ENCODE peak calls at places on chromosomes 12 and 14, in five cellular contexts. C is H1, F is IMR-90, N is mesenchymal stem cell, O is trophoblast cell. Q is an unnamed sample. For H3K36me3, the result is how much of the 10 kb centered on the place peaks cover.

GRCh38 chr12:109154485-109155438 is 38.4 kb downstream of the ACACB start:
- DNase-seq in C (peak), F (peak), N (peak), O (peak), Q (peak)

GRCh38 chr12:46786774-46787173 is 39.0 kb downstream of the SLC38A4 start:
- DNase-seq in C (no peak), F (peak), N (peak), O (peak), Q (no peak)

GRCh38 chr12:15688202-15688736 is 100.9 kb downstream of the EPS8 start:
- DNase-seq in C (no peak), F (no peak), N (no peak), O (peak), Q (no peak)

GRCh38 chr12:130719263-130719892 is 3.3 kb upstream of the RIMBP2 start:
- DNase-seq in C (no peak), F (no peak), N (no peak), O (no peak), Q (no peak)

GRCh38 chr12:72271741-72272661 is at the start of gene TRHDE:
- DNase-seq in C (no peak), F (peak), N (peak), O (peak), Q (peak)

GRCh38 chr14:103928011-103928890 is at the start of gene TDRD9:
- DNase-seq in C (no peak), F (no peak), N (no peak), O (no peak), Q (no peak)

GRCh38 chr14:66284346-66284745 is 201.8 kb upstream of the CCDC196 start:
- DNase-seq in C (no peak), F (peak), N (no peak), O (peak), Q (no peak)

GRCh38 chr12:74689071-74689655 is 151.5 kb downstream of the ATXN7L3B start:
- DNase-seq in C (no peak), F (peak), N (peak), O (peak), Q (peak)

GRCh38 chr12:68521321-68521839 is 89.3 kb upstream of the RAP1B start:
- DNase-seq in C (no peak), F (peak), N (peak), O (no peak), Q (no peak)

GRCh38 chr12:82028772-82029171 is 269.6 kb upstream of the PPFIA2 start:
- DNase-seq in C (no peak), F (no peak), N (no peak), O (no peak), Q (no peak)

GRCh38 chr12:19236656-19237055 is 107.1 kb downstream of the PLEKHA5 start:
- DNase-seq in C (no peak), F (peak), N (peak), O (peak), Q (no peak)

GRCh38 chr14:95935228-95935822 is 58.7 kb downstream of the TUNAR start:
- DNase-seq in C (no peak), F (peak), N (peak), O (peak), Q (peak)

GRCh38 chr12:58774731-58775130 is 145.6 kb downstream of the LRIG3 start:
- DNase-seq in C (no peak), F (no peak), N (no peak), O (no peak), Q (no peak)

GRCh38 chr12:66004922-66005703 is 125.4 kb downstream of the LLPH start:
- DNase-seq in C (no peak), F (no peak), N (no peak), O (no peak), Q (no peak)

GRCh38 chr12:44154128-44154527 is 318.2 kb downstream of the TMEM117 start:
- DNase-seq in C (no peak), F (peak), N (no peak), O (no peak), Q (no peak)

GRCh38 chr12:68297929-68298328 is 34.2 kb downstream of the MDM1 start:
- DNase-seq in C (no peak), F (no peak), N (no peak), O (no peak), Q (no peak)

GRCh38 chr12:49296836-49297694 is 2.1 kb downstream of the PRPH start:
- DNase-seq in C (no peak), F (no peak), N (no peak), O (peak), Q (no peak)

GRCh38 chr14:106875503-106875902 is 1349.1 kb downstream of the TMEM121 start:
- DNase-seq in C (no peak), F (no peak), N (no peak), O (no peak), Q (no peak)

GRCh38 chr12:109888179-109889020 is 8.1 kb upstream of the GLTP start:
- DNase-seq in C (no peak), F (peak), N (peak), O (peak), Q (no peak)

GRCh38 chr12:95626854-95627253 is 75.6 kb upstream of the USP44 start:
- DNase-seq in C (no peak), F (no peak), N (no peak), O (no peak), Q (no peak)

GRCh38 chr12:107635139-107635538 is 50.5 kb upstream of the PWP1 start:
- DNase-seq in C (peak), F (peak), N (no peak), O (no peak), Q (no peak)

GRCh38 chr12:63846249-63846967 is 1.9 kb downstream of the SRGAP1 start:
- DNase-seq in C (no peak), F (no peak), N (no peak), O (no peak), Q (no peak)

DNA sequence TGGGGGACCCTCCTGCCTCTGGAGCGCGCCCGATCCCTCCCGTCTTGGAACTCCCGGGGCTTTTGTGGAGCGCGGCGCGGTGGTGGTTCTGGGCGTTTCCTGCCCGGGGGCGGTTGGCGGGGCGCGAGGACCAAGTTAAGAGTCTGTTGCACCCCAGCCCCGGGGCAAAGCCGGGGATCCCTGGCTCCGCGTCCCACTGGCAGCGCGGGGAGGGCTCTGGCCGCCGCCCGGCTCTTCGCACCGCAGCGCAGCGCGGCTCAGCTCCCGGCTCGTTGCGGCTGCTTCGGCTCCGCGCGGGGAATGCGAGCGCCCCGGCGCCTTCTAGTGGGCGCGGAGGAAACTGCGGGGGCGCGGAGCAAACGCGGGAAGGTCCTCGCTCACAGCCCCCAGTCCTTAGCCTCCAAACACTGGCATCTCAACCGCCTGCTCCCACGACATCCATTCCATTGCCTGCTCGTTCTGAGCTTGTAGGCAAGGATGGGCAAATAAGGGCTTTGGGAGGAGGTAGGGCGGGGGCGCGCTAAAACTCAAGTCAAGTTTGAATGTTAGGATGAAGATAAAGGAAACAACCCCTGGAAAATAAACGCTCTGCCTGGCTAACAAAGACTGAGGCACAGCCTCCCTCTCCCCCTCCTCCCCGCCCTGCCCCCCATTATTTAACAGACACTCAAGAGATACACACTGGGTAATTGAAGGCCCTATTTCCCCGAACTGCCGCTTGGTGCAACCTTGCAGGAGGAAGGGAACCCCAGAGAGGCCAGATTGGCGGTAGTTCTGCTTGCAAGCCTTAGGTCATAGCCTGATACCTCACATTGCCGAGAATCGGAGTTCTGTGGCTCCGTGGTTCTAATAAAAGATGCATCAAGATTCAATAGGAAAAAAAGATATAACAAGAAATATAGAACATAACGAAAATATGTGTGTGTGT is at the start of gene B4GALNT1:
- DNase-seq in C (no peak), F (peak), N (peak), O (peak), Q (peak)
- H3K18ac ChIP-seq in C (peak), F (no peak), N (no peak), O (peak), Q (peak)

GRCh38 chr12:106108187-106108816 is 30.5 kb downstream of the NUAK1 start:
- DNase-seq in C (peak), F (peak), N (peak), O (no peak), Q (no peak)
- H4K91ac ChIP-seq in C (peak), F (peak), N (no peak), O (peak), Q (no peak)

GRCh38 chr14:73125746-73126145 is 10.6 kb upstream of the PSEN1 start:
- DNase-seq in C (no peak), F (no peak), N (no peak), O (peak), Q (no peak)
- H3K36me3 ChIP-seq in C (under half), F (under half), N (under half), O (under half), Q (half or more)

GRCh38 chr12:11833174-11833895 is 183.9 kb downstream of the ETV6 start:
- DNase-seq in C (no peak), F (no peak), N (no peak), O (no peak), Q (no peak)

GRCh38 chr12:11836282-11836963 is 186.9 kb downstream of the ETV6 start:
- DNase-seq in C (no peak), F (no peak), N (peak), O (peak), Q (no peak)

GRCh38 chr12:11834925-11835324 is 185.5 kb downstream of the ETV6 start:
- DNase-seq in C (no peak), F (no peak), N (no peak), O (no peak), Q (no peak)

GRCh38 chr12:11832100-11832499 is 182.6 kb downstream of the ETV6 start:
- DNase-seq in C (no peak), F (no peak), N (no peak), O (no peak), Q (no peak)

GRCh38 chr12:11834104-11834812 is 184.8 kb downstream of the ETV6 start:
- DNase-seq in C (no peak), F (peak), N (peak), O (no peak), Q (no peak)
- H3K18ac ChIP-seq in C (no peak), F (no peak), N (no peak), O (no peak), Q (no peak)

GRCh38 chr12:98513379-98514318 is 1.7 kb upstream of the TMPO start:
- DNase-seq in C (no peak), F (no peak), N (no peak), O (no peak), Q (no peak)

GRCh38 chr12:98516184-98516873 is 939 bp downstream of the TMPO start:
- DNase-seq in C (no peak), F (peak), N (peak), O (peak), Q (peak)

GRCh38 chr12:98519257-98519907 is 4.0 kb downstream of the TMPO start:
- DNase-seq in C (no peak), F (no peak), N (no peak), O (no peak), Q (no peak)

GRCh38 chr12:98514984-98515367 is 414 bp upstream of the TMPO start:
- DNase-seq in C (no peak), F (no peak), N (no peak), O (no peak), Q (no peak)

DNA sequence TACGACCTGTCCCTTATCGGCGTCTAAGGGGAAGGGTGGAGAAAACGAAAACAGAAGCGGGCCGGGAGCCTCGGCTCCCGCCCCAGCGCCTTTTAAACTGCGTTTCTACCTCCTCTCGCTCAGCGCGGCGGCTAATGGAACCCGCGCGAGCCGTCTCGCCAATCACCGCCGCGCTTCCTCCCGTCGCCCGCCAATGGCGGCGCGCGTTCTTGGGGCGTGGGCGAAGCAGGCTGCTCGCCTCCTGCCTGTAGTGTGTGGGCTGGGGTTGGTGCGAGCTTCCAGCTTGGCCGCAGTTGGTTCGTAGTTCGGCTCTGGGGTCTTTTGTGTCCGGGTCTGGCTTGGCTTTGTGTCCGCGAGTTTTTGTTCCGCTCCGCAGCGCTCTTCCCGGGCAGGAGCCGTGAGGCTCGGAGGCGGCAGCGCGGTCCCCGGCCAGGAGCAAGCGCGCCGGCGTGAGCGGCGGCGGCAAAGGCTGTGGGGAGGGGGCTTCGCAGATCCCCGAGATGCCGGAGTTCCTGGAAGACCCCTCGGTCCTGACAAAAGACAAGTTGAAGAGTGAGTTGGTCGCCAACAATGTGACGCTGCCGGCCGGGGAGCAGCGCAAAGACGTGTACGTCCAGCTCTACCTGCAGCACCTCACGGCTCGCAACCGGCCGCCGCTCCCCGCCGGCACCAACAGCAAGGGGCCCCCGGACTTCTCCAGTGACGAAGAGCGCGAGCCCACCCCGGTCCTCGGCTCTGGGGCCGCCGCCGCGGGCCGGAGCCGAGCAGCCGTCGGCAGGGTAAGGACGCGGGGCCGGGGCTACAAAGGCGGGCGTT is at the start of gene TMPO:
- DNase-seq in C (peak), F (peak), N (peak), O (peak), Q (peak)
- H4K91ac ChIP-seq in C (peak), F (peak), N (peak), O (peak), Q (peak)

GRCh38 chr14:55752580-55753365 is 172.8 kb downstream of the KTN1 start:
- DNase-seq in C (no peak), F (peak), N (peak), O (no peak), Q (no peak)
- H3K36me3 ChIP-seq in C (under half), F (under half), N (under half), O (under half), Q (under half)

DNA sequence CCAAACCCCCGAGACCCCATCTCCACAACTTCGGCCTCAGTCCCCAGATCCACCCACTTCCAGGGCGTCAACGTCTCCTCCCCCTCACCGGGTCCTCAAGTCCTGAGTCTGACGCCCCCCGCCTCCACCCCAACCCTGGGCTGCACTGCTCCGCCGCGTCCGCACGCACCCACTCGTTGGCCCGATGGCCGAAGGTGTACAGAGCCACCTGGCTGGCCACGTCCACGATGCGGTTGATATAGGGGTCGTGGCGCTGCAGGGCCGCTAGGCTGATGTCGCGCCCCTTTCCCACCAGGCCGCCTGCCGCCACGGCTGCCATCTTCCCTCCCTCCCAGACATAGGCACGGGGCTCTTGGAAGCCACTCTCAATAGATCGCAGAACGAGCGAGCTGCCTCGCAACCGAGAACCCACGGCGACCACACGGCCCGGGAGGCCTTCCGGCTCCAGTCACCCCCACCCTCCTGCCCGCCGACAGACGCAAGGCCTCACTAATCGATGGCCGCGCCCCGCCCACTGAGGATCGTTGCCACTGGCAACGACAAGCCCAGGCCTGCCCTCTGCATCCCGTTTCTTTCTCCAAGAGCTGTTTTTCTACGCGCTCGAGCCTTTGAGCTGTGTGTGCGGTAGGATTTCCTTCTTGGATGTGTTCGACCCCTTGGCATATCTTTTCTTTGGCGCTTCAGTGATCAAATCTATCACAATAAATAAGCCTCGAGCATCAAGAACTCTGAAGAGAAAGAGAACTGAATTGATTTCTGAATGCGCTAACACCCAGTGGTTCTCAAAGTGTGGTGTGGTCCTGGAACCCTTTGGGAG is at the start of gene DCP1B:
- DNase-seq in C (peak), F (peak), N (peak), O (peak), Q (peak)
- H3K18ac ChIP-seq in C (peak), F (peak), N (peak), O (peak), Q (peak)

Q was measured in neuronal stem cell.